ENCODE peak calls at places on chromosomes 4 and X, in nine cellular contexts. A is left lung, Q is GM23248, K is breast epithelium, X is body of pancreas, P is tibial nerve, R is testis, M is cardiac fibroblast, Y is heart left ventricle. G is an unnamed sample.

GRCh38 chrX:13081385-13082285 is 37.2 kb upstream of the FAM9C start:
- DNase-seq in A (no peak), Q (peak; percentile 42), K (no peak), X (no peak), P (no peak), R (no peak), M (peak; percentile 60), Y (no peak), G (peak; percentile 89)

GRCh38 chr4:110085131-110085530 is 113.3 kb downstream of the ELOVL6 start:
- DNase-seq in A (no peak), Q (no peak), K (no peak), X (peak; percentile 45), P (no peak), R (no peak), M (peak; percentile 46), Y (no peak), G (peak; percentile 48)

GRCh38 chr4:47856713-47857112 is 18.8 kb upstream of the CORIN start:
- DNase-seq in A (no peak), Q (no peak), K (no peak), X (no peak), P (no peak), R (no peak), M (no peak), Y (no peak), G (no peak)

GRCh38 chrX:23436875-23437274 is 102.2 kb downstream of the PTCHD1 start:
- DNase-seq in A (no peak), Q (no peak), K (no peak), X (no peak), P (no peak), R (no peak), M (no peak), Y (no peak), G (no peak)

GRCh38 chr4:174256277-174256713 is 27.2 kb downstream of the FBXO8 start:
- DNase-seq in A (no peak), Q (peak; percentile 75), K (no peak), X (no peak), P (no peak), R (no peak), M (peak; percentile 69), Y (no peak), G (peak; percentile 70)

GRCh38 chr4:9969526-9970398 is 51.5 kb downstream of the SLC2A9 start:
- DNase-seq in A (no peak), Q (no peak), K (no peak), X (no peak), P (no peak), R (no peak), M (no peak), Y (no peak), G (no peak)

GRCh38 chr4:185534850-185535761 is at the start of gene PDLIM3:
- DNase-seq in A (peak; percentile 60), Q (peak; percentile 51), K (peak; percentile 72), X (peak; percentile 68), P (no peak), R (peak; percentile 55), M (peak; percentile 81), Y (peak; percentile 82), G (peak; percentile 58)

GRCh38 chrX:9611436-9612145 is 146.7 kb downstream of the TBL1X start:
- DNase-seq in A (no peak), Q (peak; percentile 5), K (no peak), X (no peak), P (no peak), R (no peak), M (no peak), Y (no peak), G (no peak)

DNA sequence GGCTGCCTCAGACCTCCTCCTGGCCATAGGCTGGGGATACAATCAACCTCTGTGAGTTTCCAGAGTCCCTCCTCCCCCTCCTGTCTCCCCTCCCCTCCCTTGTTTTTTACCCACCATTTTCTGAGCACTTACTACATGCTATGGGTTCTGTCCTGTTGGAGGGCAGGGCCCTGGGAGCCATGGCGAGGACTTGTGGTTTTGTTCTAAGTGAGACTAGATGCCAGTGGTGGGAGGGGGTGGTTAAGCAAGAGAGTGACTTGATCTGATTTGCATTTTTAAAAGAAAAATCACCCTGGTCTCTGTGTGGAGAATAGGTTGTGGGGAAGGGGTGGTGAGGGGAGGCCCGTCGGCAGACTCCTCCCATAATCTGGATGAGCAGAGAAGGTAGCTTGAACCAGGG is 39.5 kb downstream of the EFNB1 start:
- DNase-seq in A (no peak), Q (no peak), K (no peak), X (no peak), P (no peak), R (no peak), M (peak; percentile 18), Y (no peak), G (peak; percentile 1)
- H3K4me3 ChIP-seq in A (no peak overlapping the region), Q (no peak overlapping the region), K (no peak overlapping the region), X (no peak overlapping the region), P (no peak overlapping the region), R (no peak overlapping the region), M (no peak overlapping the region), Y (no peak overlapping the region), G (no peak overlapping the region)

GRCh38 chr4:183407635-183408463 is 36.6 kb upstream of the CDKN2AIP start:
- DNase-seq in A (no peak), Q (no peak), K (no peak), X (no peak), P (no peak), R (no peak), M (no peak), Y (no peak), G (no peak)
- H3K4me3 ChIP-seq in A (peak overlapping the region; percentile 9), Q (peak overlapping the region; percentile 76), K (peak overlapping the region; percentile 67), X (no peak overlapping the region), P (no peak overlapping the region), R (peak overlapping the region; percentile 64), M (no peak overlapping the region), Y (peak overlapping the region; percentile 6), G (peak overlapping the region; percentile 56)

GRCh38 chr4:124710253-124710849 is 2.2 kb downstream of the ANKRD50 start:
- DNase-seq in A (no peak), Q (peak; percentile 47), K (no peak), X (no peak), P (no peak), R (no peak), M (peak; percentile 22), Y (no peak), G (peak; percentile 32)
- H3K4me3 ChIP-seq in A (peak overlapping the region; percentile 75), Q (peak overlapping the region; percentile 90), K (peak overlapping the region; percentile 93), X (no peak overlapping the region), P (peak overlapping the region; percentile 88), R (no peak overlapping the region), M (peak overlapping the region; percentile 74), Y (no peak overlapping the region), G (peak overlapping the region; percentile 95)

GRCh38 chrX:151974336-151975227 is at the start of gene GABRE:
- DNase-seq in A (peak; percentile 45), Q (peak; percentile 76), K (no peak), X (peak; percentile 66), P (peak; percentile 15), R (peak; percentile 55), M (peak; percentile 59), Y (peak; percentile 77), G (peak; percentile 42)
- H3K4me3 ChIP-seq in A (peak within 1 kb of the TSS; percentile 47), Q (peak within 1 kb of the TSS; percentile 94), K (peak within 1 kb of the TSS; percentile 72), X (peak within 1 kb of the TSS; percentile 24), P (peak within 1 kb of the TSS; percentile 55), R (peak within 1 kb of the TSS; percentile 44), M (peak within 1 kb of the TSS; percentile 75), Y (peak within 1 kb of the TSS; percentile 42), G (peak within 1 kb of the TSS; percentile 66)

DNA sequence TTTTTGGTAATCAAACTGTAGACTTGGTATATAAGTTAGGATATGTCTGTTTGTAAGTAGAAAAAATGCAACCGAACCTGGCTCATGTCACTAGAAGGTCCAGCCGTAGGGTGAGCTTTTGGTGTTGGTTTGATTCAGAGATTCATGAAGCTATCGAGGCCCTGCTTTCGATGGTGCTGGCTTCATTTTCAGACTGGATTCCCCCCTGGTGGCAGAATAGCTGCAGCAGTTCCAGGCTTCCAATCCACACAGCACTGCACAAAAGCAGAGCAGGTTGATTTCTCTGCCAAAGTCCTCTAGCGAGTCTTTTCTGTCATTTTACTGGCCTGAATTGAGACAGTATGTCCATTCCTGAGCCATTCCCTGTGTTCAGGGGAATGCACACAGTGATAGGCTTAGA is 33.1 kb downstream of the PDK3 start:
- DNase-seq in A (no peak), Q (peak; percentile 2), K (no peak), X (no peak), P (peak; percentile 13), R (peak; percentile 59), M (peak; percentile 22), Y (no peak), G (no peak)
- H3K4me3 ChIP-seq in A (no peak overlapping the region), Q (no peak overlapping the region), K (no peak overlapping the region), X (no peak overlapping the region), P (no peak overlapping the region), R (no peak overlapping the region), M (no peak overlapping the region), Y (no peak overlapping the region), G (no peak overlapping the region)